ENCODE peak calls at places on chromosomes 16 and 17, in four cellular contexts. G is IMR-90, Q is uterus, E is HepG2. M is an unnamed sample.
A peak's percentile ranks its signal among the peaks of the same experiment; 100 is the strongest.

GRCh38 chr16:67150833-67151396 is at the start of gene B3GNT9:
- DNase-seq in G (peak; percentile 66), Q (peak; percentile 85), E (peak; percentile 56), M (no peak)

GRCh38 chr16:71345031-71345430 is 13.5 kb upstream of the CALB2 start:
- DNase-seq in G (no peak), Q (no peak), E (no peak), M (no peak)

GRCh38 chr16:82260212-82260795 is 90.3 kb upstream of the MPHOSPH6 start:
- DNase-seq in G (no peak), Q (no peak), E (no peak), M (peak; percentile 67)

GRCh38 chr17:43219746-43220380 is 8.2 kb downstream of the TMEM106A start:
- DNase-seq in G (no peak), Q (no peak), E (no peak), M (no peak)

GRCh38 chr17:82892869-82893565 is 53.2 kb upstream of the ZNF750 start:
- DNase-seq in G (peak; percentile 8), Q (no peak), E (no peak), M (no peak)

GRCh38 chr17:49691086-49691676 is 13.3 kb upstream of the SPOP start:
- DNase-seq in G (no peak), Q (peak; percentile 78), E (no peak), M (no peak)

GRCh38 chr16:49560018-49560830 is 186.6 kb downstream of the C16orf78 start:
- DNase-seq in G (no peak), Q (peak; percentile 41), E (no peak), M (no peak)

GRCh38 chr17:61880589-61881102 is 17.3 kb upstream of the BRIP1 start:
- DNase-seq in G (no peak), Q (no peak), E (no peak), M (no peak)

GRCh38 chr16:68281368-68282063 is 17.2 kb downstream of the SLC7A6 start:
- DNase-seq in G (no peak), Q (no peak), E (peak; percentile 97), M (no peak)

GRCh38 chr16:9012848-9013507 is 49.3 kb upstream of the USP7 start:
- DNase-seq in G (no peak), Q (no peak), E (no peak), M (no peak)

GRCh38 chr16:22337849-22338248 is 36.6 kb downstream of the CDR2 start:
- DNase-seq in G (no peak), Q (no peak), E (no peak), M (no peak)

GRCh38 chr16:89110641-89111040 is 17.0 kb downstream of the ACSF3 start:
- DNase-seq in G (no peak), Q (no peak), E (no peak), M (no peak)

GRCh38 chr17:63629627-63630026 is 7.4 kb downstream of the MAP3K3 start:
- DNase-seq in G (no peak), Q (no peak), E (no peak), M (no peak)

GRCh38 chr16:1134776-1135458 is 18.0 kb upstream of the CACNA1H start:
- DNase-seq in G (no peak), Q (no peak), E (no peak), M (no peak)

GRCh38 chr16:47774661-47775060 is 313.5 kb downstream of the PHKB start:
- DNase-seq in G (peak; percentile 52), Q (no peak), E (peak; percentile 67), M (no peak)

GRCh38 chr16:56424404-56424765 is 960 bp downstream of the AMFR start:
- DNase-seq in G (no peak), Q (no peak), E (no peak), M (no peak)

GRCh38 chr17:6435968-6436367 is 1.0 kb upstream of the AIPL1 start:
- DNase-seq in G (peak; percentile 61), Q (peak; percentile 25), E (peak; percentile 34), M (no peak)

GRCh38 chr16:66580605-66581209 is 1.4 kb downstream of the CMTM2 start:
- DNase-seq in G (peak; percentile 87), Q (no peak), E (peak; percentile 16), M (no peak)

GRCh38 chr17:64992325-64992802 is 64.2 kb downstream of the GNA13 start:
- DNase-seq in G (peak; percentile 52), Q (no peak), E (peak; percentile 59), M (no peak)

GRCh38 chr16:13940397-13940933 is 20.5 kb downstream of the ERCC4 start:
- DNase-seq in G (no peak), Q (no peak), E (peak; percentile 41), M (no peak)

GRCh38 chr17:83189673-83190385 is 110.4 kb downstream of the METRNL start:
- DNase-seq in G (peak; percentile 90), Q (peak; percentile 24), E (peak; percentile 60), M (no peak)

GRCh38 chr16:89135166-89135565 is 36.4 kb upstream of the CDH15 start:
- DNase-seq in G (no peak), Q (no peak), E (no peak), M (no peak)

GRCh38 chr16:75011634-75012307 is 12.9 kb downstream of the ZNRF1 start:
- DNase-seq in G (peak; percentile 92), Q (peak; percentile 30), E (no peak), M (no peak)

GRCh38 chr16:51710186-51710585 is 559.1 kb upstream of the SALL1 start:
- DNase-seq in G (no peak), Q (no peak), E (no peak), M (no peak)

GRCh38 chr17:43341705-43342600 is 56.8 kb upstream of the ARL4D start:
- DNase-seq in G (peak; percentile 74), Q (no peak), E (no peak), M (no peak)

GRCh38 chr16:76653390-76654026 is 376.3 kb downstream of the CNTNAP4 start:
- DNase-seq in G (peak; percentile 28), Q (no peak), E (peak; percentile 71), M (no peak)

GRCh38 chr16:52549011-52549692 is 2.2 kb upstream of the TOX3 start:
- DNase-seq in G (no peak), Q (no peak), E (peak; percentile 75), M (no peak)

GRCh38 chr16:1178295-1178910 is 25.5 kb downstream of the CACNA1H start:
- DNase-seq in G (no peak), Q (no peak), E (no peak), M (no peak)

GRCh38 chr16:57192720-57193486 is 6.8 kb downstream of the RSPRY1 start:
- DNase-seq in G (peak; percentile 69), Q (no peak), E (peak; percentile 21), M (no peak)

GRCh38 chr16:88865310-88865709 is 1.1 kb downstream of the PABPN1L start:
- DNase-seq in G (no peak), Q (no peak), E (no peak), M (no peak)

GRCh38 chr17:49078248-49078647 is 54.3 kb upstream of the B4GALNT2 start:
- DNase-seq in G (no peak), Q (no peak), E (no peak), M (no peak)

GRCh38 chr16:57627184-57627871 is 1.1 kb upstream of the ADGRG1 start:
- DNase-seq in G (peak; percentile 85), Q (no peak), E (peak; percentile 42), M (no peak)

GRCh38 chr17:9044796-9045470 is 23.6 kb downstream of the NTN1 start:
- DNase-seq in G (no peak), Q (peak; percentile 20), E (no peak), M (no peak)

GRCh38 chr16:46833465-46833810 is 2.5 kb upstream of the C16orf87 start:
- DNase-seq in G (peak; percentile 48), Q (no peak), E (no peak), M (no peak)

GRCh38 chr17:48299760-48300159 is 130.3 kb downstream of the SKAP1 start:
- DNase-seq in G (no peak), Q (no peak), E (no peak), M (no peak)

GRCh38 chr17:10295728-10296343 is 77.0 kb downstream of the MYH13 start:
- DNase-seq in G (peak; percentile 33), Q (peak; percentile 68), E (peak; percentile 52), M (peak; percentile 0)

GRCh38 chr17:56739376-56739775 is 94.3 kb downstream of the C17orf67 start:
- DNase-seq in G (peak; percentile 65), Q (no peak), E (no peak), M (no peak)

GRCh38 chr17:77124192-77124908 is 16.4 kb upstream of the SEC14L1 start:
- DNase-seq in G (peak; percentile 68), Q (no peak), E (no peak), M (no peak)

GRCh38 chr17:77117415-77117814 is 23.4 kb upstream of the SEC14L1 start:
- DNase-seq in G (no peak), Q (no peak), E (no peak), M (no peak)

GRCh38 chr17:77119668-77120301 is 21.0 kb upstream of the SEC14L1 start:
- DNase-seq in G (no peak), Q (no peak), E (peak; percentile 85), M (no peak)

GRCh38 chr17:77118251-77118928 is 22.4 kb upstream of the SEC14L1 start:
- DNase-seq in G (no peak), Q (no peak), E (no peak), M (no peak)

DNA sequence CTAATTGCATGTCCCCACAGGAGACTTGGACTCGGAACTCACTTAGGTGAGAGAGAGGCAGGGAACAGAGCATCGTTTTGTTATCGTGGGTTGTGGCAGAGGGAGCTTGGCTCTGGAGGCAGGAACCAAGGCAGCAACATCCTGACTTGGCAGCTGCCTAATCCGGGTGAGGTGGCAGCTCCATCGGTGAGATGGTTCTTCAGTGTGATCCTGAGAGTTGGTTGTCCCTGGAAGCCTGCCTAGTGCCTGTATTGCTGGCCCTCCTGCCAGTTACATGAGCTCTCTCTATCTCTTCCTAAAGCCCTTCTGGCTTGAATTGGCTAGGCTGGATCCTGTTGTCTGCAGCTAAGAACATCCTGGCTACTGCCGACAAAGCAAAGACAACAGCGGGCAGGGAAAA is 19.9 kb upstream of the SEC14L1 start:
- DNase-seq in G (no peak), Q (no peak), E (no peak), M (no peak)
- H3K27ac ChIP-seq in G (no peak overlapping the region), Q (peak overlapping the region; percentile 72), E (peak overlapping the region; percentile 17), M (no peak overlapping the region)

DNA sequence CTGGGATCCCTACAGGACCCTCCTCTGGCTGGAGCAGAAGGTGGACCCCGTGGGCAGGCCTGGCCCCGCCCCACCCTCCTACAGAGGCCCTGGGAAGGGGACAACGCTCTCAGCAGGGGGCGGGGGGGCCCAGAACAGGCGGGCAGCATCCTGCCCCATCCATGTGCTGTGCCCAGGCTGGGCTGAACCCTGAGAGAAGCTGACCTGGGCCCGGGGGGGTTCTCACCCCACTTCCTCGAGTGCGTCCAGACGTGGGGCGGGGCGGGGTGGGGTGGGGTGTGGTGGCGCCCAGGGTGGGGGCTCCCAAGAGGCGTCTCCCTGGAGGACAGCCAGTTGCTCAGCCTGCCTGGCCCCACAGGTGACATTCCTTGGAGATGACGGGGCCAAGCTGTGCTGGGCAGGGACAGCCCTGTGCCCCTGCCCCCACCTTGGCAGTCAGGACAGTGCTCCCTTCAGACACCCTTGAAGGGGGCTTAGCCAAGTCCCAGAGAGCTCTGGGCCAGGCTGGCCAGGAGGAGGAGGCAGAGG is 390 bp upstream of the UNC13D start:
- DNase-seq in G (no peak), Q (no peak), E (peak; percentile 64), M (no peak)
- H3K4me3 ChIP-seq in G (no peak overlapping the region), Q (no peak overlapping the region), E (peak overlapping the region; percentile 84), M (no peak overlapping the region)

DNA sequence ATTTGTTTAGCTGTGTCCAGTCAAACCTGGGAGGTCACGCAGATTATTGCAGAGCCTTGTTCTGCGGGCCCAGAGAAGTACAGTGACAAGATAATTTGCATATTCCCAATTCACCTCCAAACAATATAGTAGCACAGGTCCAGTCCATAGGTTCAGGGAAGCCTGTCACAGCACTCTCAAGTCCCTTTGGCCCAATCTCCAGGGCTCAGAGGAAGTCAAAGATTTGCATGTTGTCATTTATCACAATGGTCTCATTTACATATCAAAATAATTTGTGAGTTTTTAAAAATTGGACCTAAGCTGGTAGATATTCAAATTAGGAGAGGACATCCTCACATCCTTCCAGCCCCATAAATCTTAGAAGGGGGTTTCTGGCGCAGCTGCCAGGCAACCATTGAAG is 11.9 kb downstream of the ZBTB4 start:
- DNase-seq in G (no peak), Q (no peak), E (no peak), M (no peak)
- H3K27ac ChIP-seq in G (no peak overlapping the region), Q (peak overlapping the region; percentile 59), E (no peak overlapping the region), M (no peak overlapping the region)

GRCh38 chr17:32355649-32356377 is 5.9 kb downstream of the ZNF207 start:
- DNase-seq in G (no peak), Q (no peak), E (no peak), M (no peak)
- H3K4me3 ChIP-seq in G (no peak overlapping the region), Q (no peak overlapping the region), E (no peak overlapping the region), M (peak overlapping the region; percentile 36)